ENCODE peak calls at places on chromosomes 2 and 18, in five cellular contexts. One of them, this sample, is unnamed.

GRCh38 chr2:184041077-184041476 is 557.3 kb upstream of the ZNF804A start:
- DNase-seq in HEK293T: no peak
- DNase-seq in activated naive CD4-positive, alpha-beta T cell: no peak
- DNase-seq in stimulated activated naive CD8-positive, alpha-beta T cell treated with anti-CD3 and anti-CD28 coated beads, Interleukin-15, amount 100 ng/mL, for 72 hours: no peak
- DNase-seq in GM12864: no peak
- DNase-seq in this sample: no peak

GRCh38 chr2:238158018-238158806 is 558 bp upstream of the ERFE start:
- DNase-seq in activated naive CD4-positive, alpha-beta T cell: no peak
- DNase-seq in HEK293T: no peak
- DNase-seq in GM12864: no peak
- DNase-seq in stimulated activated naive CD8-positive, alpha-beta T cell treated with anti-CD3 and anti-CD28 coated beads, Interleukin-15, amount 100 ng/mL, for 72 hours: no peak
- DNase-seq in this sample: no peak

GRCh38 chr18:785242-785641 is 26.8 kb downstream of the YES1 start:
- DNase-seq in stimulated activated naive CD8-positive, alpha-beta T cell treated with anti-CD3 and anti-CD28 coated beads, Interleukin-15, amount 100 ng/mL, for 72 hours: no peak
- DNase-seq in HEK293T: no peak
- DNase-seq in activated naive CD4-positive, alpha-beta T cell: no peak
- DNase-seq in GM12864: no peak
- DNase-seq in this sample: no peak

GRCh38 chr2:51151490-51152140 is 119.7 kb upstream of the NRXN1 start:
- DNase-seq in stimulated activated naive CD8-positive, alpha-beta T cell treated with anti-CD3 and anti-CD28 coated beads, Interleukin-15, amount 100 ng/mL, for 72 hours: no peak
- DNase-seq in GM12864: no peak
- DNase-seq in activated naive CD4-positive, alpha-beta T cell: no peak
- DNase-seq in HEK293T: no peak
- DNase-seq in this sample: no peak

GRCh38 chr2:197324801-197325200 is 14.2 kb upstream of the ANKRD44 start:
- DNase-seq in activated naive CD4-positive, alpha-beta T cell: no peak
- DNase-seq in HEK293T: no peak
- DNase-seq in stimulated activated naive CD8-positive, alpha-beta T cell treated with anti-CD3 and anti-CD28 coated beads, Interleukin-15, amount 100 ng/mL, for 72 hours: no peak
- DNase-seq in GM12864: no peak
- DNase-seq in this sample: no peak

GRCh38 chr2:33411765-33412164 is 64.7 kb upstream of the RASGRP3 start:
- DNase-seq in HEK293T: peak; percentile 18
- DNase-seq in activated naive CD4-positive, alpha-beta T cell: no peak
- DNase-seq in stimulated activated naive CD8-positive, alpha-beta T cell treated with anti-CD3 and anti-CD28 coated beads, Interleukin-15, amount 100 ng/mL, for 72 hours: no peak
- DNase-seq in GM12864: no peak
- DNase-seq in this sample: no peak

GRCh38 chr2:28326873-28327495 is 65.7 kb upstream of the FOSL2 start:
- DNase-seq in GM12864: no peak
- DNase-seq in activated naive CD4-positive, alpha-beta T cell: no peak
- DNase-seq in HEK293T: no peak
- DNase-seq in stimulated activated naive CD8-positive, alpha-beta T cell treated with anti-CD3 and anti-CD28 coated beads, Interleukin-15, amount 100 ng/mL, for 72 hours: no peak
- DNase-seq in this sample: no peak

GRCh38 chr2:45850558-45850957 is 199.1 kb downstream of the PRKCE start:
- DNase-seq in activated naive CD4-positive, alpha-beta T cell: no peak
- DNase-seq in HEK293T: no peak
- DNase-seq in GM12864: no peak
- DNase-seq in stimulated activated naive CD8-positive, alpha-beta T cell treated with anti-CD3 and anti-CD28 coated beads, Interleukin-15, amount 100 ng/mL, for 72 hours: no peak
- DNase-seq in this sample: no peak

GRCh38 chr2:140567734-140568133 is 1563.1 kb downstream of the LRP1B start:
- DNase-seq in HEK293T: no peak
- DNase-seq in activated naive CD4-positive, alpha-beta T cell: no peak
- DNase-seq in stimulated activated naive CD8-positive, alpha-beta T cell treated with anti-CD3 and anti-CD28 coated beads, Interleukin-15, amount 100 ng/mL, for 72 hours: no peak
- DNase-seq in GM12864: no peak
- DNase-seq in this sample: no peak

GRCh38 chr2:134873152-134873551 is 34.7 kb downstream of the ACMSD start:
- DNase-seq in stimulated activated naive CD8-positive, alpha-beta T cell treated with anti-CD3 and anti-CD28 coated beads, Interleukin-15, amount 100 ng/mL, for 72 hours: no peak
- DNase-seq in activated naive CD4-positive, alpha-beta T cell: no peak
- DNase-seq in HEK293T: no peak
- DNase-seq in GM12864: no peak
- DNase-seq in this sample: no peak

GRCh38 chr2:229714080-229714735 is at the start of gene DNER:
- DNase-seq in GM12864: no peak
- DNase-seq in HEK293T: peak; percentile 80
- DNase-seq in activated naive CD4-positive, alpha-beta T cell: no peak
- DNase-seq in stimulated activated naive CD8-positive, alpha-beta T cell treated with anti-CD3 and anti-CD28 coated beads, Interleukin-15, amount 100 ng/mL, for 72 hours: peak; percentile 51
- DNase-seq in this sample: peak; percentile 27

GRCh38 chr2:72920317-72921087 is 3.2 kb downstream of the EMX1 start:
- DNase-seq in stimulated activated naive CD8-positive, alpha-beta T cell treated with anti-CD3 and anti-CD28 coated beads, Interleukin-15, amount 100 ng/mL, for 72 hours: peak; percentile 58
- DNase-seq in GM12864: no peak
- DNase-seq in activated naive CD4-positive, alpha-beta T cell: no peak
- DNase-seq in HEK293T: no peak
- DNase-seq in this sample: no peak

GRCh38 chr2:234770715-234771141 is 181.1 kb upstream of the SH3BP4 start:
- DNase-seq in HEK293T: no peak
- DNase-seq in GM12864: no peak
- DNase-seq in activated naive CD4-positive, alpha-beta T cell: no peak
- DNase-seq in stimulated activated naive CD8-positive, alpha-beta T cell treated with anti-CD3 and anti-CD28 coated beads, Interleukin-15, amount 100 ng/mL, for 72 hours: no peak
- DNase-seq in this sample: no peak

GRCh38 chr2:25131567-25132295 is 36.6 kb downstream of the POMC start:
- DNase-seq in activated naive CD4-positive, alpha-beta T cell: no peak
- DNase-seq in GM12864: no peak
- DNase-seq in HEK293T: no peak
- DNase-seq in stimulated activated naive CD8-positive, alpha-beta T cell treated with anti-CD3 and anti-CD28 coated beads, Interleukin-15, amount 100 ng/mL, for 72 hours: no peak
- DNase-seq in this sample: no peak

GRCh38 chr2:119819846-119820245 is 60.1 kb downstream of the PTPN4 start:
- DNase-seq in HEK293T: no peak
- DNase-seq in GM12864: no peak
- DNase-seq in activated naive CD4-positive, alpha-beta T cell: no peak
- DNase-seq in stimulated activated naive CD8-positive, alpha-beta T cell treated with anti-CD3 and anti-CD28 coated beads, Interleukin-15, amount 100 ng/mL, for 72 hours: no peak
- DNase-seq in this sample: no peak

GRCh38 chr18:12321331-12321730 is 13.3 kb downstream of the TUBB6 start:
- DNase-seq in HEK293T: no peak
- DNase-seq in stimulated activated naive CD8-positive, alpha-beta T cell treated with anti-CD3 and anti-CD28 coated beads, Interleukin-15, amount 100 ng/mL, for 72 hours: no peak
- DNase-seq in activated naive CD4-positive, alpha-beta T cell: no peak
- DNase-seq in GM12864: no peak
- DNase-seq in this sample: no peak

GRCh38 chr2:95073856-95074662 is 47.5 kb downstream of the MRPS5 start:
- DNase-seq in stimulated activated naive CD8-positive, alpha-beta T cell treated with anti-CD3 and anti-CD28 coated beads, Interleukin-15, amount 100 ng/mL, for 72 hours: peak; percentile 42
- DNase-seq in activated naive CD4-positive, alpha-beta T cell: no peak
- DNase-seq in HEK293T: no peak
- DNase-seq in GM12864: no peak
- DNase-seq in this sample: no peak

GRCh38 chr2:39519886-39520285 is 82.8 kb upstream of the MAP4K3 start:
- DNase-seq in HEK293T: no peak
- DNase-seq in stimulated activated naive CD8-positive, alpha-beta T cell treated with anti-CD3 and anti-CD28 coated beads, Interleukin-15, amount 100 ng/mL, for 72 hours: no peak
- DNase-seq in GM12864: no peak
- DNase-seq in activated naive CD4-positive, alpha-beta T cell: no peak
- DNase-seq in this sample: no peak

GRCh38 chr2:234363011-234363487 is 133.8 kb downstream of the ARL4C start:
- DNase-seq in stimulated activated naive CD8-positive, alpha-beta T cell treated with anti-CD3 and anti-CD28 coated beads, Interleukin-15, amount 100 ng/mL, for 72 hours: no peak
- DNase-seq in HEK293T: peak; percentile 36
- DNase-seq in GM12864: no peak
- DNase-seq in activated naive CD4-positive, alpha-beta T cell: no peak
- DNase-seq in this sample: no peak

GRCh38 chr2:129058981-129059380 is 740.3 kb upstream of the HS6ST1 start:
- DNase-seq in HEK293T: no peak
- DNase-seq in GM12864: no peak
- DNase-seq in stimulated activated naive CD8-positive, alpha-beta T cell treated with anti-CD3 and anti-CD28 coated beads, Interleukin-15, amount 100 ng/mL, for 72 hours: no peak
- DNase-seq in activated naive CD4-positive, alpha-beta T cell: no peak
- DNase-seq in this sample: no peak

GRCh38 chr2:101803128-101803527 is 105.6 kb downstream of the MAP4K4 start:
- DNase-seq in stimulated activated naive CD8-positive, alpha-beta T cell treated with anti-CD3 and anti-CD28 coated beads, Interleukin-15, amount 100 ng/mL, for 72 hours: no peak
- DNase-seq in activated naive CD4-positive, alpha-beta T cell: no peak
- DNase-seq in GM12864: no peak
- DNase-seq in HEK293T: no peak
- DNase-seq in this sample: no peak

GRCh38 chr2:37506407-37507068 is 162.1 kb downstream of the QPCT start:
- DNase-seq in stimulated activated naive CD8-positive, alpha-beta T cell treated with anti-CD3 and anti-CD28 coated beads, Interleukin-15, amount 100 ng/mL, for 72 hours: no peak
- DNase-seq in HEK293T: no peak
- DNase-seq in activated naive CD4-positive, alpha-beta T cell: no peak
- DNase-seq in GM12864: no peak
- DNase-seq in this sample: no peak

GRCh38 chr2:186195726-186196125 is 290.3 kb upstream of the ZC3H15 start:
- DNase-seq in HEK293T: no peak
- DNase-seq in activated naive CD4-positive, alpha-beta T cell: no peak
- DNase-seq in GM12864: no peak
- DNase-seq in stimulated activated naive CD8-positive, alpha-beta T cell treated with anti-CD3 and anti-CD28 coated beads, Interleukin-15, amount 100 ng/mL, for 72 hours: no peak
- DNase-seq in this sample: no peak

GRCh38 chr2:150809083-150809482 is 321.6 kb upstream of the RND3 start:
- DNase-seq in stimulated activated naive CD8-positive, alpha-beta T cell treated with anti-CD3 and anti-CD28 coated beads, Interleukin-15, amount 100 ng/mL, for 72 hours: no peak
- DNase-seq in activated naive CD4-positive, alpha-beta T cell: no peak
- DNase-seq in GM12864: no peak
- DNase-seq in HEK293T: no peak
- DNase-seq in this sample: no peak

GRCh38 chr18:48804856-48805610 is 145.7 kb downstream of the SMAD7 start:
- DNase-seq in stimulated activated naive CD8-positive, alpha-beta T cell treated with anti-CD3 and anti-CD28 coated beads, Interleukin-15, amount 100 ng/mL, for 72 hours: peak; percentile 4
- DNase-seq in HEK293T: no peak
- DNase-seq in GM12864: no peak
- DNase-seq in activated naive CD4-positive, alpha-beta T cell: no peak
- DNase-seq in this sample: no peak

GRCh38 chr2:157413342-157414035 is 30.4 kb downstream of the CYTIP start:
- DNase-seq in HEK293T: no peak
- DNase-seq in GM12864: peak; percentile 85
- DNase-seq in activated naive CD4-positive, alpha-beta T cell: no peak
- DNase-seq in stimulated activated naive CD8-positive, alpha-beta T cell treated with anti-CD3 and anti-CD28 coated beads, Interleukin-15, amount 100 ng/mL, for 72 hours: peak; percentile 79
- DNase-seq in this sample: no peak

GRCh38 chr2:36456227-36456788 is 100.7 kb downstream of the CRIM1 start:
- DNase-seq in HEK293T: no peak
- DNase-seq in activated naive CD4-positive, alpha-beta T cell: no peak
- DNase-seq in stimulated activated naive CD8-positive, alpha-beta T cell treated with anti-CD3 and anti-CD28 coated beads, Interleukin-15, amount 100 ng/mL, for 72 hours: no peak
- DNase-seq in GM12864: no peak
- DNase-seq in this sample: no peak

GRCh38 chr2:217710218-217710565 is 292.6 kb downstream of the TNS1 start:
- DNase-seq in HEK293T: no peak
- DNase-seq in GM12864: no peak
- DNase-seq in activated naive CD4-positive, alpha-beta T cell: no peak
- DNase-seq in stimulated activated naive CD8-positive, alpha-beta T cell treated with anti-CD3 and anti-CD28 coated beads, Interleukin-15, amount 100 ng/mL, for 72 hours: no peak
- DNase-seq in this sample: no peak

This sample was measured in naive thymus-derived CD4-positive, alpha-beta T cell.